ENCODE peak calls at places on chromosomes 6 and 20, in nine cellular contexts. U is anterior cingulate cortex; D is stimulated activated CD4-positive, alpha-beta T cell treated with anti-CD3 and anti-CD28 coated beads, Interleukin-1b, Interleukin-23, amount 100 ng/mL, for 1 hour; B is OCI-LY7; O is activated naive CD8-positive, alpha-beta T cell treated with anti-CD3 and anti-CD28 coated beads, Interleukin-2, amount 50 U/mL, for 24 hours; M is GM13977; V is dermis blood vessel endothelial cell; R is fibroblast of pulmonary artery; I is AG20443. P is an unnamed sample.

GRCh38 chr6:73262701-73263569 is at the start of gene KHDC1:
- DNase-seq in U (peak; percentile 47), D (peak; percentile 5), B (peak; percentile 86), O (peak; percentile 66), M (peak; percentile 86), V (peak; percentile 48), R (peak; percentile 48), I (peak; percentile 88), P (peak; percentile 54)

GRCh38 chr6:11575408-11576033 is 38.0 kb downstream of the TMEM170B start:
- DNase-seq in U (no peak), D (no peak), B (peak; percentile 72), O (peak; percentile 40), M (peak; percentile 53), V (peak; percentile 93), R (peak; percentile 93), I (peak; percentile 79), P (peak; percentile 91)

GRCh38 chr20:25465398-25465797 is 57.9 kb downstream of the GINS1 start:
- DNase-seq in U (no peak), D (no peak), B (no peak), O (no peak), M (no peak), V (no peak), R (no peak), I (no peak), P (no peak)

GRCh38 chr6:56025785-56026184 is 150.4 kb upstream of the BMP5 start:
- DNase-seq in U (no peak), D (no peak), B (no peak), O (no peak), M (no peak), V (peak; percentile 83), R (peak; percentile 47), I (no peak), P (no peak)

GRCh38 chr6:37824170-37824569 is 4.6 kb downstream of the ZFAND3 start:
- DNase-seq in U (no peak), D (no peak), B (no peak), O (no peak), M (no peak), V (no peak), R (no peak), I (no peak), P (no peak)

GRCh38 chr20:36631651-36632050 is 14.3 kb downstream of the SLA2 start:
- DNase-seq in U (no peak), D (no peak), B (no peak), O (no peak), M (no peak), V (no peak), R (no peak), I (no peak), P (peak; percentile 17)

GRCh38 chr6:152267967-152268845 is 369.0 kb downstream of the SYNE1 start:
- DNase-seq in U (no peak), D (no peak), B (peak; percentile 46), O (no peak), M (peak; percentile 22), V (peak; percentile 55), R (peak; percentile 48), I (peak; percentile 26), P (peak; percentile 44)

GRCh38 chr6:106513813-106514212 is 115.5 kb downstream of the RTN4IP1 start:
- DNase-seq in U (no peak), D (no peak), B (peak; percentile 77), O (no peak), M (peak; percentile 15), V (peak; percentile 51), R (no peak), I (no peak), P (no peak)

GRCh38 chr6:42128460-42129359 is 13.7 kb downstream of the C6orf132 start:
- DNase-seq in U (no peak), D (no peak), B (no peak), O (no peak), M (no peak), V (peak; percentile 57), R (no peak), I (no peak), P (no peak)

GRCh38 chr6:166768761-166769160 is 141.7 kb upstream of the RPS6KA2 start:
- DNase-seq in U (no peak), D (no peak), B (no peak), O (no peak), M (no peak), V (no peak), R (no peak), I (no peak), P (no peak)

GRCh38 chr6:1770435-1770843 is 160.7 kb downstream of the FOXC1 start:
- DNase-seq in U (no peak), D (no peak), B (no peak), O (peak; percentile 49), M (no peak), V (no peak), R (no peak), I (no peak), P (no peak)

GRCh38 chr6:164108092-164108491 is 693.6 kb downstream of the QKI start:
- DNase-seq in U (no peak), D (no peak), B (no peak), O (no peak), M (no peak), V (no peak), R (no peak), I (no peak), P (no peak)

GRCh38 chr6:125853168-125853567 is 62.4 kb downstream of the NCOA7 start:
- DNase-seq in U (no peak), D (no peak), B (no peak), O (no peak), M (no peak), V (no peak), R (no peak), I (no peak), P (no peak)

GRCh38 chr6:36875250-36875633 is 639 bp upstream of the PPIL1 start:
- DNase-seq in U (no peak), D (no peak), B (no peak), O (no peak), M (no peak), V (no peak), R (no peak), I (no peak), P (no peak)

GRCh38 chr6:96626749-96627353 is 63.9 kb downstream of the FHL5 start:
- DNase-seq in U (no peak), D (no peak), B (peak; percentile 66), O (no peak), M (peak; percentile 45), V (peak; percentile 36), R (peak; percentile 63), I (peak; percentile 23), P (peak; percentile 62)

GRCh38 chr20:5662769-5663168 is 87.4 kb upstream of the SHLD1 start:
- DNase-seq in U (no peak), D (no peak), B (no peak), O (no peak), M (no peak), V (no peak), R (no peak), I (no peak), P (no peak)

GRCh38 chr6:610882-611281 is 46.0 kb downstream of the HUS1B start:
- DNase-seq in U (no peak), D (no peak), B (no peak), O (no peak), M (no peak), V (peak; percentile 14), R (no peak), I (no peak), P (no peak)

GRCh38 chr6:18845891-18846290 is 458.7 kb downstream of the RNF144B start:
- DNase-seq in U (no peak), D (no peak), B (no peak), O (no peak), M (no peak), V (no peak), R (no peak), I (no peak), P (no peak)

GRCh38 chr6:46215777-46216176 is 45.0 kb upstream of the ENPP5 start:
- DNase-seq in U (no peak), D (no peak), B (no peak), O (no peak), M (no peak), V (no peak), R (no peak), I (no peak), P (no peak)

GRCh38 chr20:14879020-14879697 is 541.7 kb upstream of the FLRT3 start:
- DNase-seq in U (no peak), D (no peak), B (no peak), O (no peak), M (peak; percentile 5), V (peak; percentile 69), R (peak; percentile 70), I (peak; percentile 50), P (peak; percentile 32)

GRCh38 chr6:84492246-84493135 is 265.0 kb upstream of the CEP162 start:
- DNase-seq in U (no peak), D (no peak), B (no peak), O (no peak), M (no peak), V (peak; percentile 62), R (peak; percentile 13), I (no peak), P (no peak)

GRCh38 chr6:90953405-90954161 is 366.7 kb upstream of the MAP3K7 start:
- DNase-seq in U (no peak), D (no peak), B (no peak), O (no peak), M (no peak), V (no peak), R (no peak), I (no peak), P (no peak)

GRCh38 chr6:33217681-33218080 is 9.4 kb downstream of the RING1 start:
- DNase-seq in U (no peak), D (no peak), B (no peak), O (no peak), M (no peak), V (no peak), R (no peak), I (no peak), P (no peak)

GRCh38 chr20:23513164-23513563 is 22.2 kb downstream of the CST8 start:
- DNase-seq in U (no peak), D (no peak), B (no peak), O (no peak), M (no peak), V (no peak), R (no peak), I (no peak), P (no peak)

GRCh38 chr6:119147101-119148053 is 68.9 kb upstream of the FAM184A start:
- DNase-seq in U (no peak), D (no peak), B (peak; percentile 21), O (peak; percentile 67), M (peak; percentile 75), V (peak; percentile 72), R (peak; percentile 94), I (peak; percentile 89), P (peak; percentile 97)

GRCh38 chr6:25477006-25477590 is 174.9 kb upstream of the SCGN start:
- DNase-seq in U (no peak), D (no peak), B (no peak), O (no peak), M (no peak), V (no peak), R (peak; percentile 48), I (no peak), P (peak; percentile 57)

GRCh38 chr20:44552950-44553908 is 29.1 kb upstream of the PKIG start:
- DNase-seq in U (no peak), D (no peak), B (no peak), O (no peak), M (no peak), V (peak; percentile 81), R (peak; percentile 81), I (peak; percentile 56), P (peak; percentile 84)